ENCODE peak calls at places on chromosomes 7 and 10, in seven cellular contexts. W is left lung, N is hippocampal formation, L is lower leg skin, P is ACHN, S is naive B cell, C is WTC11. U is an unnamed sample.

GRCh38 chr10:106576534-106576933 is 588.0 kb downstream of the SORCS1 start:
- DNase-seq in P (no peak), L (no peak), W (no peak), N (no peak), C (no peak), S (no peak), U (no peak)

GRCh38 chr7:47734949-47735291 is 153.0 kb upstream of the TNS3 start:
- DNase-seq in P (no peak), W (no peak), C (no peak), N (no peak), L (no peak), S (no peak), U (no peak)

GRCh38 chr7:123862775-123863174 is 17.8 kb downstream of the HYAL4 start:
- DNase-seq in L (no peak), P (no peak), S (no peak), C (no peak), N (no peak), W (no peak), U (no peak)

GRCh38 chr10:19347592-19347991 is 299.0 kb downstream of the MALRD1 start:
- DNase-seq in S (no peak), C (no peak), P (peak; percentile 9), W (no peak), L (no peak), N (no peak), U (no peak)

GRCh38 chr10:98101366-98101765 is 33.1 kb upstream of the R3HCC1L start:
- DNase-seq in S (no peak), L (no peak), N (no peak), W (no peak), P (no peak), C (no peak), U (no peak)

GRCh38 chr7:140977351-140978140 is 37.2 kb downstream of the MRPS33 start:
- DNase-seq in L (no peak), W (no peak), C (no peak), S (no peak), P (no peak), N (no peak), U (no peak)

GRCh38 chr7:157975401-157976372 is 611.9 kb downstream of the PTPRN2 start:
- DNase-seq in W (no peak), S (no peak), L (no peak), P (no peak), C (no peak), N (no peak), U (no peak)

GRCh38 chr10:105189464-105189800 is 548.3 kb downstream of the SORCS3 start:
- DNase-seq in S (no peak), N (no peak), C (no peak), L (no peak), P (peak; percentile 68), W (no peak), U (no peak)

GRCh38 chr10:80477813-80478212 is 23.7 kb downstream of the TSPAN14 start:
- DNase-seq in W (no peak), S (no peak), N (no peak), L (no peak), C (no peak), P (peak; percentile 87), U (no peak)

GRCh38 chr10:100656479-100656878 is 88.9 kb upstream of the PAX2 start:
- DNase-seq in W (peak; percentile 71), N (no peak), L (no peak), C (peak; percentile 42), P (peak; percentile 51), S (no peak), U (no peak)

GRCh38 chr10:63320683-63321082 is 145.1 kb downstream of the JMJD1C start:
- DNase-seq in N (no peak), W (no peak), P (no peak), C (no peak), L (no peak), S (no peak), U (no peak)

GRCh38 chr10:23106508-23106907 is 11.1 kb downstream of the MSRB2 start:
- DNase-seq in N (no peak), C (peak; percentile 38), S (no peak), W (no peak), P (no peak), L (no peak), U (no peak)

GRCh38 chr7:67564978-67565377 is 568.3 kb downstream of the TYW1 start:
- DNase-seq in W (no peak), N (no peak), L (no peak), S (no peak), P (no peak), C (no peak), U (no peak)

GRCh38 chr7:2956526-2957368 is 86.9 kb downstream of the CARD11 start:
- DNase-seq in W (no peak), L (no peak), P (peak; percentile 54), S (no peak), N (no peak), C (peak; percentile 5), U (no peak)

GRCh38 chr10:30036811-30037210 is 22.6 kb downstream of the JCAD start:
- DNase-seq in N (no peak), L (no peak), C (no peak), S (no peak), W (no peak), P (no peak), U (no peak)

GRCh38 chr10:130360826-130361311 is 224.7 kb downstream of the GLRX3 start:
- DNase-seq in L (no peak), W (no peak), P (no peak), C (no peak), N (no peak), S (no peak), U (no peak)

GRCh38 chr10:94344522-94345122 is 18.1 kb downstream of the NOC3L start:
- DNase-seq in L (no peak), P (no peak), N (no peak), C (no peak), S (peak; percentile 51), W (no peak), U (no peak)

GRCh38 chr10:84605802-84606201 is 277.4 kb downstream of the CCSER2 start:
- DNase-seq in P (no peak), N (no peak), C (no peak), W (no peak), S (no peak), L (no peak), U (no peak)

GRCh38 chr10:96797485-96797884 is 34.6 kb upstream of the LCOR start:
- DNase-seq in N (no peak), C (no peak), P (no peak), S (no peak), W (no peak), L (no peak), U (no peak)

GRCh38 chr7:129271500-129272355 is 46.9 kb downstream of the AHCYL2 start:
- DNase-seq in N (peak; percentile 34), W (no peak), C (peak; percentile 40), P (peak; percentile 70), S (peak; percentile 71), L (peak; percentile 46), U (peak; percentile 93)

GRCh38 chr10:79129361-79129997 is 60.7 kb downstream of the ZMIZ1 start:
- DNase-seq in C (peak; percentile 87), S (no peak), L (no peak), N (no peak), P (peak; percentile 47), W (no peak), U (no peak)

GRCh38 chr10:75034131-75034512 is 77.3 kb upstream of the SAMD8 start:
- DNase-seq in W (no peak), C (no peak), S (no peak), N (no peak), P (no peak), L (no peak), U (no peak)

GRCh38 chr10:124653811-124654651 is 90.1 kb downstream of the FAM53B start:
- DNase-seq in S (no peak), L (no peak), C (no peak), W (peak; percentile 53), P (no peak), N (no peak), U (no peak)

GRCh38 chr10:103276941-103277712 is at the start of gene INA:
- DNase-seq in L (no peak), C (peak; percentile 82), N (no peak), P (peak; percentile 77), W (no peak), S (no peak), U (no peak)

GRCh38 chr7:7699370-7699769 is 19.0 kb downstream of the RPA3 start:
- DNase-seq in N (no peak), L (no peak), W (no peak), S (no peak), C (no peak), P (no peak), U (no peak)

GRCh38 chr7:39595102-39595620 is 28.2 kb upstream of the RALA start:
- DNase-seq in C (no peak), W (no peak), S (no peak), P (no peak), N (no peak), L (no peak), U (peak; percentile 71)

GRCh38 chr10:24920907-24921881 is 31.2 kb downstream of the PRTFDC1 start:
- DNase-seq in S (no peak), P (peak; percentile 66), N (peak; percentile 48), L (peak; percentile 52), C (no peak), W (peak; percentile 70), U (peak; percentile 93)

U was measured in pons.